ENCODE peak calls at places on chromosomes 12 and 14, in six cellular contexts. V is K562, F is transverse colon, O is suprapubic skin, Z is GM12878, Q is sigmoid colon. R is an unnamed sample.

GRCh38 chr12:15180975-15181683 is 40.1 kb downstream of the RERG start:
- DNase-seq in Q (no peak), F (no peak), Z (no peak), O (no peak), V (no peak), R (no peak)

GRCh38 chr12:117361312-117361670 is at the start of gene NOS1:
- DNase-seq in F (no peak), Q (no peak), Z (no peak), O (no peak), V (no peak), R (no peak)

GRCh38 chr14:61406670-61407069 is 85.3 kb downstream of the PRKCH start:
- DNase-seq in F (no peak), Q (no peak), V (no peak), O (no peak), Z (no peak), R (no peak)

GRCh38 chr14:100307215-100308111 is 1.2 kb upstream of the SLC25A29 start:
- DNase-seq in O (no peak), Q (no peak), Z (no peak), V (peak), F (peak), R (peak)

GRCh38 chr12:7989827-7990491 is 42.6 kb upstream of the FOXJ2 start:
- DNase-seq in Q (no peak), O (peak), V (peak), F (peak), Z (no peak), R (peak)

GRCh38 chr14:75491376-75491978 is 30.8 kb upstream of the BATF start:
- DNase-seq in F (no peak), Q (no peak), V (no peak), Z (no peak), O (no peak), R (no peak)

GRCh38 chr14:69615471-69616407 is 4.3 kb downstream of the SUSD6 start:
- DNase-seq in Q (peak), Z (peak), V (no peak), F (peak), O (no peak), R (peak)

GRCh38 chr12:94813314-94813713 is 163.0 kb upstream of the TMCC3 start:
- DNase-seq in O (no peak), Q (no peak), V (no peak), F (no peak), Z (no peak), R (no peak)

GRCh38 chr12:104680070-104680469 is 223.3 kb downstream of the CHST11 start:
- DNase-seq in Q (no peak), Z (peak), O (no peak), F (no peak), V (no peak), R (no peak)

GRCh38 chr14:100747021-100747586 is 20.4 kb downstream of the DLK1 start:
- DNase-seq in Q (peak), O (peak), F (no peak), Z (no peak), V (no peak), R (no peak)

GRCh38 chr14:75748340-75748739 is 87.3 kb downstream of the TTLL5 start:
- DNase-seq in Z (no peak), Q (no peak), V (no peak), O (no peak), F (no peak), R (no peak)

GRCh38 chr14:29906256-29906885 is 21.3 kb downstream of the PRKD1 start:
- DNase-seq in Q (no peak), V (no peak), F (no peak), Z (no peak), O (no peak), R (peak)

GRCh38 chr14:28653521-28653920 is 113.1 kb upstream of the FOXG1 start:
- DNase-seq in F (no peak), V (no peak), O (no peak), Q (no peak), Z (no peak), R (no peak)

GRCh38 chr12:92398565-92399309 is 253.1 kb upstream of the BTG1 start:
- DNase-seq in V (no peak), Q (no peak), Z (no peak), F (no peak), O (no peak), R (no peak)

GRCh38 chr12:126362964-126363363 is 1297.7 kb downstream of the AACS start:
- DNase-seq in V (no peak), F (no peak), O (no peak), Z (no peak), Q (no peak), R (no peak)
- TF ChIP-seq CTCF in V (no peak), F (no peak), O (no peak), Z (no peak), Q (no peak), R (no peak)

GRCh38 chr12:12611512-12612306 is at the start of gene CREBL2:
- DNase-seq in Z (peak), F (peak), O (peak), Q (peak), V (peak), R (peak)
- TF ChIP-seq POLR2AphosphoS5 in Z (peak), F (peak), O (peak), Q (peak), V (peak), R (peak)

GRCh38 chr12:46920503-46920902 is 94.7 kb upstream of the SLC38A4 start:
- DNase-seq in V (no peak), O (no peak), F (no peak), Z (no peak), Q (no peak), R (no peak)
- TF ChIP-seq EP300 in V (no peak), O (no peak), F (no peak), Z (no peak), Q (no peak), R (no peak)

GRCh38 chr12:89960011-89960507 is 251.4 kb upstream of the ATP2B1 start:
- DNase-seq in Z (peak), O (no peak), V (no peak), F (no peak), Q (no peak), R (no peak)

GRCh38 chr12:89959188-89959587 is 250.6 kb upstream of the ATP2B1 start:
- DNase-seq in O (no peak), V (no peak), F (no peak), Z (no peak), Q (no peak), R (no peak)

GRCh38 chr12:89960607-89961394 is 252.2 kb upstream of the ATP2B1 start:
- DNase-seq in Z (no peak), V (no peak), F (peak), O (no peak), Q (no peak), R (no peak)

GRCh38 chr12:89965993-89966392 is 257.4 kb upstream of the ATP2B1 start:
- DNase-seq in Q (no peak), V (no peak), F (no peak), O (no peak), Z (no peak), R (no peak)

GRCh38 chr12:89962648-89963047 is 254.0 kb upstream of the ATP2B1 start:
- DNase-seq in Z (no peak), Q (no peak), F (peak), O (no peak), V (no peak), R (no peak)
- TF ChIP-seq CTCF in Z (no peak), Q (no peak), F (peak), O (no peak), V (peak), R (no peak)

GRCh38 chr12:90028620-90029051 is 320.0 kb upstream of the ATP2B1 start:
- DNase-seq in Z (no peak), F (no peak), Q (no peak), V (no peak), O (no peak), R (no peak)
- TF ChIP-seq POLR2AphosphoS5 in Z (no peak), F (no peak), Q (no peak), V (no peak), O (no peak), R (no peak)

R was measured in stomach.